ENCODE peak calls at places on chromosomes 11 and 22, in six cellular contexts. J is neural crest cell; Z is LNCaP clone FGC; V is AG09319; C is HS-5; P is stimulated activated CD4-positive, alpha-beta T cell treated with anti-CD3 and anti-CD28 coated beads, Interleukin-1b, Interleukin-23, amount 100 ng/mL, for 24 hours. A is an unnamed sample.

GRCh38 chr11:26847459-26847858 is 125.6 kb upstream of the SLC5A12 start:
- DNase-seq in J (no peak), Z (peak; percentile 83), C (no peak), V (no peak), P (no peak), A (no peak)

GRCh38 chr11:2649400-2649799 is 50.4 kb downstream of the KCNQ1OT1 start:
- DNase-seq in C (no peak), J (no peak), Z (no peak), P (no peak), V (no peak), A (no peak)

GRCh38 chr11:37963440-37963839 is 1365.4 kb upstream of the RAG2 start:
- DNase-seq in Z (no peak), C (no peak), J (no peak), P (no peak), V (no peak), A (no peak)

GRCh38 chr11:80958414-80958813 is 1517.6 kb upstream of the TENM4 start:
- DNase-seq in C (peak; percentile 76), J (no peak), V (peak; percentile 31), Z (peak; percentile 69), P (no peak), A (no peak)

GRCh38 chr22:36814796-36815195 is 2.0 kb downstream of the PVALB start:
- DNase-seq in Z (no peak), V (no peak), J (no peak), P (no peak), C (no peak), A (no peak)

GRCh38 chr22:46972901-46973831 is 210.7 kb downstream of the TBC1D22A start:
- DNase-seq in C (no peak), V (no peak), J (no peak), Z (no peak), P (no peak), A (no peak)

GRCh38 chr11:63567044-63567840 is 4.1 kb upstream of the PLAAT2 start:
- DNase-seq in Z (no peak), C (peak; percentile 78), J (no peak), V (peak; percentile 60), P (peak; percentile 38), A (no peak)

GRCh38 chr11:122362381-122362780 is 246.4 kb upstream of the BLID start:
- DNase-seq in J (no peak), C (no peak), P (no peak), Z (no peak), V (no peak), A (no peak)

GRCh38 chr22:40001104-40001503 is 6.3 kb downstream of the FAM83F start:
- DNase-seq in V (no peak), P (no peak), Z (no peak), C (no peak), J (no peak), A (no peak)

GRCh38 chr11:68763181-68763721 is 11.9 kb upstream of the TESMIN start:
- DNase-seq in P (no peak), V (no peak), J (no peak), Z (no peak), C (no peak), A (no peak)

GRCh38 chr11:104529916-104530315 is 366.0 kb upstream of the PDGFD start:
- DNase-seq in V (no peak), P (no peak), C (no peak), Z (no peak), J (no peak), A (no peak)

GRCh38 chr11:106614280-106614679 is 404.0 kb downstream of the GUCY1A2 start:
- DNase-seq in J (no peak), V (no peak), P (no peak), C (no peak), Z (no peak), A (no peak)

GRCh38 chr11:119189393-119189792 is 4.1 kb downstream of the NHERF4 start:
- DNase-seq in P (no peak), C (no peak), J (no peak), V (no peak), Z (no peak), A (no peak)

GRCh38 chr22:22156716-22157499 is 87.7 kb upstream of the VPREB1 start:
- DNase-seq in P (peak; percentile 41), J (peak; percentile 45), C (peak; percentile 24), V (peak; percentile 18), Z (peak; percentile 32), A (no peak)

GRCh38 chr11:13850256-13851010 is 112.1 kb upstream of the SPON1 start:
- DNase-seq in Z (no peak), P (no peak), J (no peak), V (no peak), C (no peak), A (no peak)

GRCh38 chr11:22583963-22584492 is 41.6 kb downstream of the FANCF start:
- DNase-seq in P (no peak), J (no peak), V (no peak), C (no peak), Z (no peak), A (no peak)

GRCh38 chr11:119729581-119730346 is 764 bp upstream of the NECTIN1 start:
- DNase-seq in P (no peak), J (no peak), C (no peak), V (peak; percentile 36), Z (peak; percentile 50), A (no peak)

GRCh38 chr22:44224166-44224565 is 43.4 kb downstream of the PARVG start:
- DNase-seq in C (no peak), P (no peak), V (no peak), J (no peak), Z (no peak), A (no peak)

GRCh38 chr11:88036701-88037100 is 138.5 kb downstream of the RAB38 start:
- DNase-seq in J (no peak), P (no peak), V (no peak), Z (no peak), C (no peak), A (no peak)

GRCh38 chr11:131980878-131981668 is 610.7 kb downstream of the NTM start:
- DNase-seq in J (no peak), C (no peak), Z (no peak), P (no peak), V (no peak), A (no peak)

GRCh38 chr11:134794192-134794591 is 382.1 kb upstream of the B3GAT1 start:
- DNase-seq in J (no peak), Z (no peak), V (no peak), C (no peak), P (no peak), A (no peak)

GRCh38 chr22:25137577-25138525 is 61.8 kb upstream of the CRYBB3 start:
- DNase-seq in J (no peak), Z (peak; percentile 64), V (no peak), C (no peak), P (no peak), A (no peak)

GRCh38 chr11:70016666-70017347 is 61.3 kb upstream of the ANO1 start:
- DNase-seq in V (peak; percentile 23), J (no peak), C (peak; percentile 74), P (no peak), Z (no peak), A (no peak)

GRCh38 chr11:34162507-34162848 is 57.0 kb downstream of the NAT10 start:
- DNase-seq in Z (no peak), J (no peak), C (no peak), P (no peak), V (no peak), A (no peak)

A was measured in omental fat pad.